ENCODE peak calls at places on chromosomes 1 and 21, in six cellular contexts. Z is NCI-H1930; T is stimulated activated CD4-positive, alpha-beta T cell treated with anti-CD3 and anti-CD28 coated beads, Interleukin-1b, Interleukin-23, amount 100 ng/mL, for 1 hour; I is MM.1S; U is epithelial cell of esophagus; A is amniotic stem cell. B is an unnamed sample.

GRCh38 chr1:60984066-60984799 is 98.1 kb upstream of the NFIA start:
- DNase-seq in U (no peak), I (no peak), Z (no peak), T (no peak), A (no peak), B (no peak)

GRCh38 chr1:222053790-222054294 is 312.0 kb upstream of the DUSP10 start:
- DNase-seq in T (no peak), U (no peak), A (no peak), Z (no peak), I (no peak), B (no peak)

GRCh38 chr1:53439337-53440207 is 19.6 kb upstream of the DMRTB1 start:
- DNase-seq in Z (no peak), A (no peak), T (no peak), I (no peak), U (no peak), B (no peak)

GRCh38 chr1:235093013-235093618 is 35.5 kb downstream of the TOMM20 start:
- DNase-seq in Z (no peak), A (no peak), I (no peak), T (no peak), U (peak), B (no peak)

GRCh38 chr1:76595024-76595423 is 272.3 kb upstream of the ST6GALNAC5 start:
- DNase-seq in A (no peak), T (no peak), I (no peak), U (no peak), Z (no peak), B (no peak)

GRCh38 chr1:235102993-235103411 is 25.6 kb downstream of the TOMM20 start:
- DNase-seq in Z (no peak), I (no peak), A (no peak), U (no peak), T (no peak), B (no peak)

GRCh38 chr1:90476411-90476810 is 240.7 kb downstream of the BARHL2 start:
- DNase-seq in I (no peak), A (no peak), Z (no peak), U (no peak), T (no peak), B (no peak)

GRCh38 chr1:3063379-3064295 is 5.4 kb upstream of the PRDM16 start:
- DNase-seq in U (no peak), T (no peak), Z (no peak), A (no peak), I (no peak), B (no peak)

GRCh38 chr1:221712198-221712684 is 29.6 kb downstream of the DUSP10 start:
- DNase-seq in T (no peak), Z (no peak), I (no peak), U (peak), A (peak), B (no peak)

GRCh38 chr21:25369524-25370300 is 237.6 kb downstream of the MRPL39 start:
- DNase-seq in U (no peak), T (no peak), A (no peak), I (no peak), Z (no peak), B (no peak)

GRCh38 chr1:20470174-20470573 is 15.8 kb downstream of the CAMK2N1 start:
- DNase-seq in Z (no peak), A (no peak), T (no peak), I (no peak), U (no peak), B (no peak)

GRCh38 chr1:188689542-188689941 is 1788.1 kb downstream of the BRINP3 start:
- DNase-seq in U (peak), T (no peak), I (no peak), Z (no peak), A (no peak), B (no peak)

GRCh38 chr1:110616587-110616986 is 10.4 kb upstream of the KCNA2 start:
- DNase-seq in T (no peak), I (peak), A (no peak), U (peak), Z (no peak), B (no peak)

GRCh38 chr21:14058566-14058965 is 152.2 kb downstream of the LIPI start:
- DNase-seq in U (no peak), I (no peak), T (no peak), Z (no peak), A (no peak), B (no peak)

GRCh38 chr1:154328318-154329151 is 3.2 kb downstream of the ATP8B2 start:
- DNase-seq in Z (peak), U (peak), I (peak), A (peak), T (peak), B (no peak)

GRCh38 chr1:78003882-78004718 is 639 bp upstream of the DNAJB4 start:
- DNase-seq in I (peak), U (peak), A (peak), T (no peak), Z (peak), B (peak)

GRCh38 chr1:4512622-4513021 is 141.8 kb upstream of the AJAP1 start:
- DNase-seq in Z (no peak), T (no peak), I (no peak), A (no peak), U (no peak), B (no peak)

GRCh38 chr21:29145354-29145782 is 14.9 kb downstream of the MAP3K7CL start:
- DNase-seq in Z (no peak), T (no peak), U (peak), I (no peak), A (peak), B (peak)

GRCh38 chr1:150791587-150791986 is 16.5 kb downstream of the CTSK start:
- DNase-seq in T (no peak), Z (no peak), U (no peak), A (no peak), I (no peak), B (no peak)

GRCh38 chr1:156566436-156566835 is 5.9 kb downstream of the IQGAP3 start:
- DNase-seq in Z (no peak), T (no peak), U (no peak), I (no peak), A (no peak), B (no peak)

GRCh38 chr1:94578856-94579255 is 37.3 kb upstream of the F3 start:
- DNase-seq in T (no peak), U (peak), I (no peak), A (no peak), Z (no peak), B (no peak)

GRCh38 chr1:21909787-21910503 is 27.2 kb downstream of the HSPG2 start:
- DNase-seq in A (no peak), U (peak), I (no peak), T (no peak), Z (no peak), B (no peak)

GRCh38 chr1:160416369-160416768 is 16.0 kb downstream of the VANGL2 start:
- DNase-seq in A (no peak), I (no peak), U (peak), Z (no peak), T (no peak), B (no peak)

GRCh38 chr1:209768354-209768774 is 12.5 kb downstream of the TRAF3IP3 start:
- DNase-seq in Z (no peak), T (peak), A (no peak), U (no peak), I (peak), B (no peak)

GRCh38 chr1:84598846-84599741 is 24.9 kb upstream of the CTBS start:
- DNase-seq in U (peak), A (peak), T (no peak), I (peak), Z (no peak), B (no peak)

GRCh38 chr1:201925961-201926585 is 20.3 kb downstream of the LMOD1 start:
- DNase-seq in I (no peak), A (no peak), T (no peak), Z (no peak), U (no peak), B (no peak)

GRCh38 chr21:14923468-14923867 is 141.3 kb downstream of the NRIP1 start:
- DNase-seq in Z (no peak), I (no peak), T (no peak), U (no peak), A (no peak), B (no peak)

GRCh38 chr1:159752135-159752580 is 28.6 kb upstream of the DUSP23 start:
- DNase-seq in I (no peak), Z (no peak), T (no peak), U (peak), A (no peak), B (no peak)

B was measured in SW 1271.